ENCODE peak calls at places on chromosomes 4 and X, in nine cellular contexts. W is NCI-H2081; U is AG04449; R is stimulated activated CD8-positive, alpha-beta memory T cell treated with anti-CD3 and anti-CD28 coated beads, Interleukin-4, amount 100 ng/mL, for 48 hours; Q is activated T-cell treated with anti-CD3 and anti-CD28 coated beads, Interleukin-2, amount 50 U/mL, for 72 hours; J is gastrocnemius medialis; M is stimulated activated CD4-positive, alpha-beta T cell treated with anti-CD3 and anti-CD28 coated beads, TNF-alpha, amount 100 ng/mL, for 48 hours; B is choroid plexus epithelial cell; N is fibroblast of the aortic adventitia. G is an unnamed sample.
A peak's percentile ranks its signal among the peaks of the same experiment; 100 is the strongest.

GRCh38 chr4:153153339-153153851 is 50.8 kb upstream of the TRIM2 start:
- DNase-seq in W (peak; percentile 64), U (no peak), R (peak; percentile 74), Q (peak; percentile 81), J (no peak), M (peak; percentile 61), B (peak; percentile 25), N (peak; percentile 28), G (no peak)

GRCh38 chr4:10020871-10021676 is at the start of gene SLC2A9:
- DNase-seq in W (no peak), U (no peak), R (no peak), Q (no peak), J (peak; percentile 49), M (no peak), B (peak; percentile 63), N (peak; percentile 25), G (no peak)

GRCh38 chr4:102717448-102718092 is 43.2 kb downstream of the MANBA start:
- DNase-seq in W (no peak), U (no peak), R (no peak), Q (no peak), J (no peak), M (no peak), B (peak; percentile 28), N (no peak), G (no peak)

GRCh38 chr4:6478546-6479220 is 6.3 kb upstream of the PPP2R2C start:
- DNase-seq in W (no peak), U (no peak), R (no peak), Q (no peak), J (no peak), M (no peak), B (no peak), N (no peak), G (no peak)

GRCh38 chrX:103464774-103465117 is 54.5 kb downstream of the RAB40A start:
- DNase-seq in W (peak; percentile 76), U (no peak), R (peak; percentile 84), Q (peak; percentile 72), J (peak; percentile 29), M (peak; percentile 56), B (peak; percentile 85), N (peak; percentile 82), G (peak; percentile 52)

GRCh38 chr4:9704551-9705332 is 76.7 kb upstream of the DRD5 start:
- DNase-seq in W (peak; percentile 12), U (no peak), R (no peak), Q (peak; percentile 9), J (no peak), M (no peak), B (no peak), N (no peak), G (no peak)

GRCh38 chrX:17160971-17161370 is 214.0 kb upstream of the NHS start:
- DNase-seq in W (peak; percentile 15), U (no peak), R (no peak), Q (no peak), J (no peak), M (no peak), B (peak; percentile 1), N (no peak), G (no peak)

GRCh38 chr4:159103406-159104131 is 690 bp downstream of the RAPGEF2 start:
- DNase-seq in W (peak; percentile 43), U (no peak), R (peak; percentile 58), Q (peak; percentile 55), J (peak; percentile 60), M (peak; percentile 34), B (peak; percentile 46), N (peak; percentile 33), G (no peak)

GRCh38 chr4:2443986-2444740 is 24.7 kb upstream of the RNF4 start:
- DNase-seq in W (no peak), U (no peak), R (no peak), Q (no peak), J (no peak), M (no peak), B (no peak), N (no peak), G (no peak)

GRCh38 chrX:153667931-153668396 is 5.6 kb downstream of the PNCK start:
- DNase-seq in W (peak; percentile 63), U (no peak), R (peak; percentile 91), Q (peak; percentile 82), J (peak; percentile 74), M (peak; percentile 65), B (peak; percentile 87), N (peak; percentile 84), G (peak; percentile 30)

GRCh38 chr4:121177238-121178137 is 13.4 kb upstream of the TNIP3 start:
- DNase-seq in W (peak; percentile 1), U (no peak), R (no peak), Q (no peak), J (no peak), M (no peak), B (peak; percentile 49), N (no peak), G (no peak)

GRCh38 chr4:171809854-171810253 is 3.4 kb upstream of the GALNTL6 start:
- DNase-seq in W (no peak), U (no peak), R (no peak), Q (no peak), J (no peak), M (no peak), B (no peak), N (no peak), G (no peak)

GRCh38 chr4:6447561-6448290 is 24.7 kb downstream of the PPP2R2C start:
- DNase-seq in W (no peak), U (no peak), R (no peak), Q (no peak), J (no peak), M (no peak), B (no peak), N (no peak), G (no peak)

GRCh38 chr4:1044469-1045192 is 33.2 kb downstream of the FGFRL1 start:
- DNase-seq in W (no peak), U (no peak), R (no peak), Q (no peak), J (no peak), M (no peak), B (no peak), N (no peak), G (no peak)